ENCODE peak calls at places on chromosome 10, in five cellular contexts. E is epithelial cell of proximal tubule, W is AG04450, N is ovary, G is uterus. T is an unnamed sample.

GRCh38 chr10:13674645-13675588 is 88.2 kb downstream of the PRPF18 start:
- DNase-seq in E (no peak), W (no peak), N (no peak), G (no peak), T (no peak)

GRCh38 chr10:117439243-117439912 is 64.1 kb upstream of the PDZD8 start:
- DNase-seq in E (peak; percentile 95), W (no peak), N (no peak), G (peak; percentile 83), T (no peak)

GRCh38 chr10:35843524-35844171 is 201.6 kb upstream of the FZD8 start:
- DNase-seq in E (no peak), W (no peak), N (no peak), G (no peak), T (no peak)

GRCh38 chr10:75220258-75220657 is 9.7 kb downstream of the VDAC2 start:
- DNase-seq in E (no peak), W (no peak), N (no peak), G (no peak), T (no peak)

GRCh38 chr10:1050145-1050544 is 1.2 kb upstream of the IDI1 start:
- DNase-seq in E (no peak), W (no peak), N (no peak), G (no peak), T (peak; percentile 37)

GRCh38 chr10:49286686-49287085 is 12.3 kb upstream of the C10orf71 start:
- DNase-seq in E (no peak), W (no peak), N (no peak), G (no peak), T (no peak)

GRCh38 chr10:117165557-117166419 is 27.7 kb upstream of the VAX1 start:
- DNase-seq in E (no peak), W (no peak), N (no peak), G (no peak), T (no peak)

GRCh38 chr10:34028936-34029335 is 694.5 kb upstream of the NRP1 start:
- DNase-seq in E (no peak), W (no peak), N (no peak), G (no peak), T (no peak)

GRCh38 chr10:132867801-132868644 is 74.3 kb downstream of the CFAP46 start:
- DNase-seq in E (no peak), W (no peak), N (no peak), G (peak; percentile 10), T (no peak)

GRCh38 chr10:95756061-95756751 is at the start of gene ENTPD1:
- DNase-seq in E (no peak), W (peak; percentile 0), N (no peak), G (no peak), T (peak; percentile 78)

GRCh38 chr10:130456616-130457015 is 320.4 kb downstream of the GLRX3 start:
- DNase-seq in E (no peak), W (no peak), N (no peak), G (no peak), T (no peak)

GRCh38 chr10:124600051-124600880 is 138.6 kb downstream of the LHPP start:
- DNase-seq in E (no peak), W (no peak), N (no peak), G (no peak), T (no peak)

DNA sequence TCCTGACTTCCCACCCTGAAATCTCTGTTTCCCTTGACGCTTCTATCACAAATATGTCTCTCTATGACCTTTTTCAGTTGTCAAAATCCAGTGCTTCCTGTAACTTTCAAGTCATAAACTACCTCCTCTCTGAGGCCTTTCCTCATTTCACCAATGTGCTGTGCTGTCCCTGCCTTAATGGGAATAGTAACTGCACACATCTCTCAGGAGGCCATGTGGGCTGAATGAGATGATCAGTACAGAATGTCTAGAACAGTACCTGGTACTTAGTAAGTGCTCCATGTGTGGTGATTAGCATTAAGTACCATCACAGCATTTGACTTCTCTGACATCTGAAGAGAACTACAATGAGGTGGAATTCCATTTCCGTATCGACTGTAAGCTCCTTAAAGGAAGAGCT is 588.5 kb downstream of the KCNMA1 start:
- DNase-seq in E (no peak), W (no peak), N (no peak), G (no peak), T (no peak)
- H3K4me3 ChIP-seq in E (no peak overlapping the region), W (no peak overlapping the region), N (no peak overlapping the region), G (no peak overlapping the region), T (no peak overlapping the region)

GRCh38 chr10:71213127-71213616 is 802 bp downstream of the UNC5B start:
- DNase-seq in E (no peak), W (no peak), N (peak; percentile 46), G (peak; percentile 73), T (peak; percentile 18)

GRCh38 chr10:71211759-71212248 is 566 bp upstream of the UNC5B start:
- DNase-seq in E (no peak), W (no peak), N (no peak), G (no peak), T (no peak)

GRCh38 chr10:71213761-71214440 is 1.5 kb downstream of the UNC5B start:
- DNase-seq in E (no peak), W (no peak), N (no peak), G (peak; percentile 66), T (no peak)

GRCh38 chr10:71211053-71211452 is 1.3 kb upstream of the UNC5B start:
- DNase-seq in E (no peak), W (no peak), N (no peak), G (no peak), T (no peak)

GRCh38 chr10:71212249-71213126 is at the start of gene UNC5B:
- DNase-seq in E (no peak), W (peak; percentile 48), N (peak; percentile 85), G (peak; percentile 87), T (peak; percentile 42)
- TF ChIP-seq CTCF in E (peak; percentile 5), W (peak; percentile 23), N (peak; percentile 62), G (peak; percentile 44), T (no peak)

GRCh38 chr10:62059424-62059913 is 158.0 kb downstream of the ARID5B start:
- DNase-seq in E (no peak), W (no peak), N (no peak), G (no peak), T (no peak)
- H3K4me3 ChIP-seq in E (no peak overlapping the region), W (no peak overlapping the region), N (no peak overlapping the region), G (peak overlapping the region; percentile 66), T (no peak overlapping the region)

DNA sequence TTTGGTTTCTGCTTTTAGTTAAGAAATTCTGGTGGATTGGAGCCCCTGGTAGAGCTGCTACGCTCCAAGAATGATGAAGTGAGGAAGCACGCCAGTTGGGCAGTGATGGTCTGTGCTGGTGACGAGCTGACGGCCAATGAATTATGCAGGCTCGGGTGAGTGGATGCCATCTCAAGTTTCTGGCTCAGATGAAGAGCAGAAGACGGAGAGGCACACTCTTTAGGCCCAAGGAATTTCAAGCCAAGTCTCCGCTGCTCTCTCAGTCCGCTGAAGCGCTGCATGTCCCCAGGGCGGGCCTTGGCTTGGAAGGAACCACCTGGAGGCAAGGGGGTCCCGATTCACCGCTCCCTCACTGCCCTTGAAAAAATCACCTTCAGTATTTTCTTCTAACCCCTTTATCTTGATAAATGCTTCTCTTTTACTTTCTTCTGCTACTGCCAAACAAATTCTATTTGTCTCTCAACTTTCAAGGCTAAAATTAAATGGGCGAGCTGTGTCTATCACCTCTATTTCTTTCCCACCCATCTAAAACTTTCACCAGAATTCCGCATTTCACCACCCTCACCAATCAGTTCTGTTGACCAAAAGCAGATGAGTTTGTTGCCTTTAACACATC is 74.2 kb downstream of the ARMC3 start:
- DNase-seq in E (no peak), W (no peak), N (no peak), G (no peak), T (no peak)
- TF ChIP-seq CTCF in E (no peak), W (no peak), N (no peak), G (no peak), T (no peak)

GRCh38 chr10:109934958-109935793 is 11.9 kb upstream of the XPNPEP1 start:
- DNase-seq in E (no peak), W (no peak), N (no peak), G (no peak), T (no peak)
- H3K4me3 ChIP-seq in E (no peak overlapping the region), W (no peak overlapping the region), N (no peak overlapping the region), G (no peak overlapping the region), T (no peak overlapping the region)

T was measured in GM12865.